ENCODE peak calls at places on chromosomes 2 and 18, in six cellular contexts. D is activated gamma-delta T cell treated with Interleukin-2 at 50 U/mL for 16 hours; G is T-helper 1 cell; R is stimulated activated CD8-positive, alpha-beta memory T cell treated with anti-CD3 and anti-CD28 coated beads, Interleukin-15, amount 100 ng/mL, for 24 hours; K is type B pancreatic cell; U is H9. F is an unnamed sample.

GRCh38 chr2:102037681-102038080 is 45.9 kb downstream of the IL1R2 start:
- DNase-seq in K (no peak), G (no peak), R (no peak), U (no peak), D (no peak), F (no peak)

GRCh38 chr2:179429060-179429471 is 164.4 kb upstream of the SESTD1 start:
- DNase-seq in G (no peak), D (no peak), R (no peak), K (no peak), U (no peak), F (no peak)

GRCh38 chr2:2000018-2000733 is 255.9 kb upstream of the PXDN start:
- DNase-seq in U (no peak), K (peak; percentile 48), R (no peak), D (no peak), G (no peak), F (no peak)

GRCh38 chr2:200156140-200156858 is 150.2 kb upstream of the SPATS2L start:
- DNase-seq in U (no peak), R (no peak), K (no peak), G (no peak), D (no peak), F (no peak)

GRCh38 chr2:47293967-47294366 is 109.0 kb upstream of the MSH2 start:
- DNase-seq in D (no peak), K (no peak), R (no peak), U (no peak), G (no peak), F (no peak)

GRCh38 chr2:24907106-24907505 is 12.9 kb downstream of the ADCY3 start:
- DNase-seq in D (no peak), G (no peak), U (no peak), R (no peak), K (no peak), F (no peak)

GRCh38 chr2:86068098-86069047 is 37.3 kb downstream of the POLR1A start:
- DNase-seq in R (no peak), D (peak; percentile 52), U (peak; percentile 18), G (no peak), K (no peak), F (no peak)

GRCh38 chr18:79588636-79589481 is 90.7 kb upstream of the CTDP1 start:
- DNase-seq in U (no peak), D (no peak), G (no peak), K (peak; percentile 71), R (no peak), F (no peak)

GRCh38 chr2:199684168-199684567 is 166.8 kb downstream of the FTCDNL1 start:
- DNase-seq in R (no peak), D (no peak), U (no peak), G (no peak), K (no peak), F (no peak)

GRCh38 chr2:177551989-177552413 is 159.4 kb downstream of the AGPS start:
- DNase-seq in K (no peak), D (peak; percentile 4), U (peak; percentile 60), R (no peak), G (no peak), F (no peak)

GRCh38 chr2:172137943-172138342 is 35.2 kb upstream of the DLX2 start:
- DNase-seq in U (no peak), G (no peak), K (no peak), R (no peak), D (no peak), F (no peak)

GRCh38 chr18:32259553-32259952 is 69.7 kb downstream of the MEP1B start:
- DNase-seq in K (no peak), D (no peak), R (no peak), U (no peak), G (no peak), F (no peak)

GRCh38 chr18:12768622-12769021 is 65.8 kb downstream of the PSMG2 start:
- DNase-seq in G (no peak), K (no peak), D (no peak), U (no peak), R (no peak), F (no peak)

GRCh38 chr2:99819766-99820165 is 322.6 kb downstream of the AFF3 start:
- DNase-seq in D (no peak), K (no peak), U (peak; percentile 41), G (no peak), R (no peak), F (no peak)

GRCh38 chr18:55384115-55384514 is 203.9 kb downstream of the TCF4 start:
- DNase-seq in G (no peak), R (no peak), D (no peak), K (no peak), U (no peak), F (no peak)

GRCh38 chr18:63725682-63726480 is 23.1 kb downstream of the SERPINB11 start:
- DNase-seq in K (no peak), G (no peak), U (no peak), R (no peak), D (no peak), F (no peak)

GRCh38 chr2:142188562-142188961 is 57.7 kb upstream of the LRP1B start:
- DNase-seq in R (no peak), D (no peak), K (no peak), G (no peak), U (no peak), F (no peak)

GRCh38 chr2:199465988-199466703 is 8.4 kb upstream of the SATB2 start:
- DNase-seq in D (no peak), R (no peak), K (no peak), G (no peak), U (peak; percentile 48), F (no peak)

GRCh38 chr2:222535477-222535876 is 111.1 kb downstream of the SGPP2 start:
- DNase-seq in R (no peak), G (no peak), K (no peak), U (no peak), D (no peak), F (no peak)

GRCh38 chr18:51659781-51660180 is 462.3 kb upstream of the MEX3C start:
- DNase-seq in G (no peak), R (no peak), K (no peak), D (no peak), U (no peak), F (no peak)

GRCh38 chr2:231228223-231228622 is 29.8 kb downstream of the ARMC9 start:
- DNase-seq in U (peak; percentile 41), G (no peak), R (no peak), D (no peak), K (no peak), F (peak; percentile 22)

GRCh38 chr18:67385455-67385854 is 131.1 kb downstream of the DSEL start:
- DNase-seq in D (no peak), R (no peak), G (no peak), U (no peak), K (no peak), F (no peak)

GRCh38 chr18:71136487-71136886 is 847.6 kb downstream of the SOCS6 start:
- DNase-seq in U (no peak), D (no peak), G (no peak), R (no peak), K (no peak), F (no peak)

GRCh38 chr2:170554278-170554955 is 160.7 kb upstream of the SP5 start:
- DNase-seq in U (no peak), G (no peak), R (no peak), D (no peak), K (no peak), F (no peak)

GRCh38 chr2:207248702-207249355 is 83.1 kb upstream of the KLF7 start:
- DNase-seq in U (no peak), K (no peak), R (no peak), D (no peak), G (no peak), F (no peak)

GRCh38 chr2:135615404-135615803 is 84.1 kb downstream of the R3HDM1 start:
- DNase-seq in D (no peak), R (no peak), U (no peak), G (no peak), K (no peak), F (no peak)

GRCh38 chr2:207970825-207971142 is 54.5 kb downstream of the PLEKHM3 start:
- DNase-seq in G (no peak), U (no peak), K (no peak), D (no peak), R (no peak), F (no peak)

GRCh38 chr2:46970334-46971288 is 55.0 kb upstream of the MCFD2 start:
- DNase-seq in R (no peak), U (no peak), K (no peak), G (no peak), D (no peak), F (peak; percentile 38)

GRCh38 chr2:175793649-175794048 is 208.4 kb downstream of the LNPK start:
- DNase-seq in G (no peak), R (no peak), D (no peak), K (no peak), U (no peak), F (no peak)

GRCh38 chr2:149068996-149069888 is 30.7 kb downstream of the LYPD6B start:
- DNase-seq in K (no peak), U (no peak), R (no peak), D (no peak), G (no peak), F (peak; percentile 93)

GRCh38 chr2:19769513-19769912 is 132.3 kb downstream of the TTC32 start:
- DNase-seq in G (no peak), K (no peak), D (no peak), U (no peak), R (no peak), F (no peak)

GRCh38 chr2:99811544-99811943 is 321.7 kb upstream of the REV1 start:
- DNase-seq in K (no peak), G (no peak), R (no peak), U (no peak), D (no peak), F (no peak)

GRCh38 chr18:26322892-26323653 is 96.8 kb downstream of the TAF4B start:
- DNase-seq in K (no peak), G (no peak), U (no peak), R (no peak), D (no peak), F (no peak)

GRCh38 chr2:124609667-124610066 is 584.6 kb downstream of the CNTNAP5 start:
- DNase-seq in D (no peak), K (no peak), G (no peak), U (no peak), R (no peak), F (no peak)

F was measured in GF-D8.